ENCODE peak calls at places on chromosome 3, in six cellular contexts. Q is fibroblast of the conjunctiva, W is ELR, B is fibroblast of pulmonary artery, C is posterior vena cava, R is SHP77. M is an unnamed sample.

GRCh38 chr3:98057631-98058030 is 22.5 kb upstream of the GABRR3 start:
- DNase-seq in Q (no peak), W (no peak), B (no peak), C (no peak), R (no peak), M (no peak)

GRCh38 chr3:60053518-60054265 is 1003.9 kb upstream of the CFAP20DC start:
- DNase-seq in Q (peak), W (no peak), B (no peak), C (no peak), R (no peak), M (peak)

GRCh38 chr3:27633224-27633545 is 88.9 kb downstream of the EOMES start:
- DNase-seq in Q (no peak), W (peak), B (peak), C (no peak), R (peak), M (no peak)

GRCh38 chr3:179801263-179801662 is 148.4 kb downstream of the USP13 start:
- DNase-seq in Q (peak), W (peak), B (peak), C (no peak), R (no peak), M (peak)

GRCh38 chr3:197367081-197367780 is 68.8 kb upstream of the DLG1 start:
- DNase-seq in Q (peak), W (peak), B (no peak), C (peak), R (peak), M (peak)

GRCh38 chr3:58683001-58683845 is 16.6 kb upstream of the FAM3D start:
- DNase-seq in Q (no peak), W (peak), B (peak), C (no peak), R (peak), M (no peak)

GRCh38 chr3:140576444-140576843 is 101.4 kb upstream of the TRIM42 start:
- DNase-seq in Q (no peak), W (no peak), B (no peak), C (no peak), R (no peak), M (no peak)

GRCh38 chr3:187027531-187027936 is 97.2 kb downstream of the ST6GAL1 start:
- DNase-seq in Q (no peak), W (no peak), B (no peak), C (no peak), R (no peak), M (no peak)

GRCh38 chr3:113981803-113982202 is 34.0 kb downstream of the ZDHHC23 start:
- DNase-seq in Q (no peak), W (no peak), B (no peak), C (no peak), R (no peak), M (no peak)

GRCh38 chr3:30437172-30437571 is 169.2 kb upstream of the TGFBR2 start:
- DNase-seq in Q (no peak), W (no peak), B (peak), C (peak), R (no peak), M (peak)

GRCh38 chr3:78666458-78666800 is 1101.4 kb downstream of the ROBO1 start:
- DNase-seq in Q (peak), W (peak), B (peak), C (no peak), R (no peak), M (peak)

GRCh38 chr3:131348911-131349310 is 32.7 kb upstream of the NUDT16 start:
- DNase-seq in Q (no peak), W (peak), B (no peak), C (no peak), R (no peak), M (no peak)

GRCh38 chr3:96779810-96780209 is 34.6 kb upstream of the EPHA6 start:
- DNase-seq in Q (no peak), W (no peak), B (no peak), C (no peak), R (no peak), M (no peak)

GRCh38 chr3:158846803-158847465 is 45.1 kb downstream of the MFSD1 start:
- DNase-seq in Q (no peak), W (peak), B (no peak), C (no peak), R (no peak), M (no peak)

GRCh38 chr3:42505203-42505848 is 2.9 kb downstream of the VIPR1 start:
- DNase-seq in Q (no peak), W (no peak), B (no peak), C (peak), R (no peak), M (no peak)

GRCh38 chr3:122403489-122403888 is 12.4 kb downstream of the WDR5B start:
- DNase-seq in Q (no peak), W (peak), B (peak), C (no peak), R (no peak), M (no peak)

GRCh38 chr3:140424211-140424610 is 253.7 kb upstream of the TRIM42 start:
- DNase-seq in Q (no peak), W (no peak), B (no peak), C (no peak), R (no peak), M (no peak)

GRCh38 chr3:185351371-185351770 is 11.6 kb upstream of the MAP3K13 start:
- DNase-seq in Q (no peak), W (peak), B (no peak), C (no peak), R (no peak), M (no peak)

GRCh38 chr3:47661121-47661752 is 82.6 kb upstream of the CSPG5 start:
- DNase-seq in Q (peak), W (peak), B (peak), C (no peak), R (no peak), M (peak)

GRCh38 chr3:6697285-6697684 is 163.6 kb upstream of the GRM7 start:
- DNase-seq in Q (no peak), W (no peak), B (no peak), C (no peak), R (no peak), M (no peak)

GRCh38 chr3:65252266-65252665 is 564.5 kb upstream of the ADAMTS9 start:
- DNase-seq in Q (no peak), W (no peak), B (no peak), C (no peak), R (no peak), M (no peak)

GRCh38 chr3:170967682-170968081 is 58.8 kb downstream of the SLC2A2 start:
- DNase-seq in Q (no peak), W (no peak), B (no peak), C (no peak), R (no peak), M (no peak)

GRCh38 chr3:184756151-184756681 is 44.4 kb upstream of the MAGEF1 start:
- DNase-seq in Q (no peak), W (no peak), B (no peak), C (peak), R (no peak), M (no peak)

M was measured in MCF 10A.